ENCODE peak calls at places on chromosomes 5 and 9, in four cellular contexts. R, Z, L and T are unnamed samples.

GRCh38 chr5:90472783-90473182 is 1.8 kb downstream of the MBLAC2 start:
- DNase-seq in R (no peak), Z (no peak), L (no peak), T (no peak)

GRCh38 chr9:72462340-72462739 is 59.1 kb upstream of the TMC1 start:
- DNase-seq in R (no peak), Z (no peak), L (no peak), T (no peak)

GRCh38 chr9:94083384-94083783 is 880 bp upstream of the PTPDC1 start:
- DNase-seq in R (no peak), Z (peak), L (no peak), T (no peak)

GRCh38 chr5:112628219-112628618 is 109.5 kb upstream of the APC start:
- DNase-seq in R (no peak), Z (no peak), L (no peak), T (no peak)

GRCh38 chr5:34574976-34575467 is 81.1 kb upstream of the RAI14 start:
- DNase-seq in R (no peak), Z (no peak), L (no peak), T (no peak)

GRCh38 chr5:87827561-87827960 is 414.8 kb upstream of the CCNH start:
- DNase-seq in R (no peak), Z (no peak), L (no peak), T (no peak)

GRCh38 chr5:116573617-116574431 is 799 bp downstream of the SEMA6A start:
- DNase-seq in R (peak), Z (peak), L (peak), T (no peak)

GRCh38 chr9:32294051-32294600 is 90.3 kb upstream of the ACO1 start:
- DNase-seq in R (no peak), Z (no peak), L (no peak), T (no peak)

GRCh38 chr5:60977956-60978737 is 33.1 kb downstream of the NDUFAF2 start:
- DNase-seq in R (no peak), Z (no peak), L (no peak), T (no peak)

GRCh38 chr9:38179965-38180364 is 110.9 kb upstream of the SHB start:
- DNase-seq in R (no peak), Z (no peak), L (no peak), T (no peak)

GRCh38 chr5:120869831-120870230 is 405.7 kb downstream of the PRR16 start:
- DNase-seq in R (no peak), Z (no peak), L (no peak), T (no peak)

GRCh38 chr5:1925111-1926070 is 42.7 kb upstream of the IRX4 start:
- DNase-seq in R (no peak), Z (no peak), L (no peak), T (no peak)

GRCh38 chr5:14032944-14033343 is 88.5 kb upstream of the DNAH5 start:
- DNase-seq in R (peak), Z (no peak), L (no peak), T (no peak)

GRCh38 chr5:171801839-171802238 is 16.2 kb downstream of the SMIM23 start:
- DNase-seq in R (no peak), Z (no peak), L (no peak), T (no peak)

GRCh38 chr9:12923472-12924009 is 148.7 kb downstream of the LURAP1L start:
- DNase-seq in R (no peak), Z (no peak), L (no peak), T (no peak)

GRCh38 chr5:150180241-150181027 is 9.4 kb upstream of the SLC6A7 start:
- DNase-seq in R (no peak), Z (peak), L (peak), T (no peak)

GRCh38 chr5:40429258-40430111 is 250.2 kb upstream of the PTGER4 start:
- DNase-seq in R (no peak), Z (no peak), L (no peak), T (no peak)

GRCh38 chr5:137735531-137736284 is at the start of gene KLHL3:
- DNase-seq in R (peak), Z (peak), L (peak), T (no peak)

GRCh38 chr9:87663556-87663955 is 62.4 kb upstream of the CTSL start:
- DNase-seq in R (no peak), Z (no peak), L (no peak), T (no peak)

GRCh38 chr5:96247097-96247675 is 185.9 kb downstream of the PCSK1 start:
- DNase-seq in R (no peak), Z (no peak), L (no peak), T (no peak)

GRCh38 chr5:80070338-80071056 is 35.3 kb downstream of the THBS4 start:
- DNase-seq in R (no peak), Z (no peak), L (no peak), T (no peak)

GRCh38 chr5:110625376-110625999 is 101.0 kb downstream of the TMEM232 start:
- DNase-seq in R (no peak), Z (no peak), L (no peak), T (no peak)

GRCh38 chr5:132506094-132506692 is 15.6 kb upstream of the IRF1 start:
- DNase-seq in R (peak), Z (peak), L (no peak), T (no peak)

GRCh38 chr9:122135529-122135859 is 24.1 kb downstream of the NDUFA8 start:
- DNase-seq in R (no peak), Z (no peak), L (no peak), T (no peak)

GRCh38 chr5:58447231-58447630 is 12.7 kb downstream of the PLK2 start:
- DNase-seq in R (no peak), Z (no peak), L (no peak), T (no peak)

GRCh38 chr5:141737485-141737884 is 55.5 kb upstream of the ARAP3 start:
- DNase-seq in R (no peak), Z (no peak), L (no peak), T (no peak)

GRCh38 chr5:140113699-140114263 is at the start of gene PURA:
- DNase-seq in R (peak), Z (peak), L (peak), T (peak)

GRCh38 chr5:66981705-66982387 is 214.8 kb downstream of the CD180 start:
- DNase-seq in R (no peak), Z (no peak), L (no peak), T (no peak)

GRCh38 chr5:135135530-135136201 is 101.6 kb upstream of the PITX1 start:
- DNase-seq in R (peak), Z (no peak), L (peak), T (no peak)

GRCh38 chr5:140142802-140143201 is 17.1 kb downstream of the IGIP start:
- DNase-seq in R (no peak), Z (no peak), L (no peak), T (no peak)

GRCh38 chr9:117535439-117535838 is 120.6 kb upstream of the ASTN2 start:
- DNase-seq in R (no peak), Z (no peak), L (no peak), T (no peak)

GRCh38 chr5:115494570-115495289 is 49.8 kb downstream of the FEM1C start:
- DNase-seq in R (no peak), Z (no peak), L (no peak), T (no peak)

DNA sequence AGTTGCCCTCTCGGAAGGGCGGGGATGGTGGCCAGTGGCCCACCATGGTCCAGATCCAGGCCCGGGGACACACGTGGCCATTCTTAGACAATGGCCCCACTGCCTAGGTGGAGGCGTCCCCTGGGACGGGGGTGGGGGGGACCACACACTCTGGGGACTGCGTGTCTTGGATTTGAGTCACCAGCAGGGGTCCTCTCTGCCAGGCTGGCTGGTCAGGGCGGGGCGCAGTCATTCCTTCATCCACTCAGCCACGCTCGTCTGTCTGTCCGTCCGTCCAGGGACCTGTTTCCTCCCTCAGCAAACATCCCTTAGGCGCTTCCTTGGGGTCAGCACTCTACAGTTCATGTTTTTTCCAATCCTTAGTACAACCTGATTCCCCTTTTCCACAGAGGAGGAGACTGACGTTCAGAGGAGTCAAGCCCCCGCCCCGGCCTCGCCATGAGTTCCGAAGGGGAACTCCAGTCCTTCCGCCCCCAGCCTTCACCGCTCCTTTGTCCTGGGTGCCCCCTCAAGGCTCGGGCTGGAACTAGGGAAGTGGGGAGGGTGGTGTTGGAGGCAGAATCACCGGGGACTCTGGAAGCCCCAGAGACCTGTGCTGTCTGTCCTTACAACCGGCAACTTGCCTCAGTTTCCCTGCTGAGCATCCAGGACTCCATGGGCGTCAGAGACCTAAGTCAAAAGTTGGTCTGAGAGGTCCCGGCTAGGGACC is 276.6 kb upstream of the MVB12B start:
- DNase-seq in R (no peak), Z (no peak), L (no peak), T (no peak)
- TF ChIP-seq CTCF in R (no peak), Z (no peak), L (no peak), T (no peak)

DNA sequence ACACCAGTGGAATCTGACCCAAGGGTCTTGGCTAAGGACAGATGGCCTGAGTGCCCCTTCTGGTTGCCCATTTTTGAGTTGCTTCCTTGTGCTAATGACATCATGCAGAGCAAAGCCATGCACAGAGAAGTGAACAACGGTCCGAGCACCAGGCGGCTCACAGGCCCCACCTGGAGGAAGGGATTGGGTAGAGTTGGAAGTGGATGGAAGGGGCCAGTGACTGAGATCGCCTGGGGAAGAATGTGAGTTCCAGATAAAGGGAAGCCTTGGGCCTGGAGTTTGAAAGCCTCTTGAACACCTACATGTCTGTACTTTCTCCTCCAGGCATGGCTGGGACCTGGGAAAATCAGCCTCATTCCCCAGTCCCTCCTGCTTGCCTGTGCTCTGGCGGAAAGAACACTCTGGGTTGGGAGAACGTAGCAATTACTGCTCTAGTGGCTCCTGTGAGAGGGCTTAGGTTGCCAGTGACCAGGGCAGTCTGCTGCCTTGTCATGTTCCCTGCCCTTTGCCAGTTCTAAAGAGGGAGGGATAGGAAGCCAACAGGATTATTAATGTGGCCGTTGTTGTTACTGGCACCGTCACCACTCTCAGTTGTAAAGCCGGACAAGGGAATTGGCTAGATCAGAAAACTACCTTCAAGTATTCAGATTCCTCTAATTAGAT is 62.5 kb upstream of the PTPN3 start:
- DNase-seq in R (no peak), Z (no peak), L (no peak), T (no peak)
- TF ChIP-seq CTCF in R (no peak), Z (no peak), L (peak), T (no peak)

GRCh38 chr5:52915176-52915875 is 73.8 kb upstream of the ITGA2 start:
- DNase-seq in R (peak), Z (peak), L (peak), T (no peak)

GRCh38 chr5:52925001-52925400 is 64.2 kb upstream of the ITGA2 start:
- DNase-seq in R (no peak), Z (no peak), L (no peak), T (no peak)

GRCh38 chr5:52922384-52922783 is 66.8 kb upstream of the ITGA2 start:
- DNase-seq in R (peak), Z (no peak), L (no peak), T (no peak)

GRCh38 chr5:52924458-52924857 is 64.7 kb upstream of the ITGA2 start:
- DNase-seq in R (no peak), Z (no peak), L (no peak), T (no peak)

DNA sequence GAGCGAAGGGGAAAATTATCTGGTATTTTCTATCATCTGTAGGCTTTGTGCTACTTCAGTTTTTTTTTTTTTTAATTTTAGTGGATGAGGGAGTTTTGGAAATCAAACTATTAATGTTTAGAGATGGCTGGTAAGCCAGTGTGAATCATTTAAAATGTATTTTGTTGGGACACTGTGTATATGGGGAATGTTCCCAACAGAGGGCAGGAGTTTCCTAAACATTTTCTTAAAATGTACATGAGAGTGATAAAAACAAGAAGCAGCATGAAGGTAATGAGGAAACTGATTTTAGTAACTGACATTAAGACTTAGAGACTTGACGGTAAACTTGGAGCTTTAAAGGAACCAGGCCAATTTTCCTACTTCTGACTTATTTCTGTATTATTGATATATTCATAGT is 68.2 kb upstream of the ITGA2 start:
- DNase-seq in R (no peak), Z (no peak), L (no peak), T (no peak)
- TF ChIP-seq CTCF in R (no peak), Z (no peak), L (no peak), T (no peak)

DNA sequence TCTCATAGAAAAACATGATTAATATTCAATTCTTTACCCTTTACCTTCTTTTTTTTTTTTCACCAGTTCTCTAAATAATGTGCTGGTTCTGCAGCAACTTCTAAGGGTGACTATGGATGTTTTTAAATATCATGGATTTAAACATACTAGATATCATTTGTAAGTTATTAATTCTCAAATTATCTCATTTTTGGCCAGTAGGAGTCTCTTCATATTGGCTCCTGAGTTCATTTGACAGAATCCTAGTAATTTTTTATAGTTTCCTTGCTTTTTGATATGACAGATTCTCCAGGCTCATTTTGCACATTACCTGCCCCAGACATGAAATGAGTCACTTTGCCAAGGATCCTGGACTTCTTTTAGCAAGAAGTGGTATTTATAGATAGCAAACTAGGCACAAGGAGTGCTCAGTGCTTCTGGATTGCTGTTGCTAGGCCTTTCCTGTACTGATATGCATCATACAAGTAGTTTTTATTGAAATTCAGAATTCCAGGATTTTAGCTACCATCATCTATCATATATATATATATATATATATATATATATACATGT is 201.3 kb upstream of the IL12B start:
- DNase-seq in R (no peak), Z (no peak), L (no peak), T (no peak)
- TF ChIP-seq CTCF in R (peak), Z (no peak), L (peak), T (no peak)

GRCh38 chr5:15502208-15502607 is 2.2 kb downstream of the FBXL7 start:
- DNase-seq in R (no peak), Z (no peak), L (no peak), T (no peak)

GRCh38 chr5:15496886-15497285 is 3.1 kb upstream of the FBXL7 start:
- DNase-seq in R (no peak), Z (no peak), L (no peak), T (no peak)

GRCh38 chr5:15500326-15500958 is 462 bp downstream of the FBXL7 start:
- DNase-seq in R (no peak), Z (peak), L (peak), T (peak)

GRCh38 chr5:15499528-15500325 is at the start of gene FBXL7:
- DNase-seq in R (no peak), Z (peak), L (peak), T (peak)

GRCh38 chr5:15501057-15501791 is 1.2 kb downstream of the FBXL7 start:
- DNase-seq in R (no peak), Z (peak), L (peak), T (no peak)
- TF ChIP-seq CTCF in R (no peak), Z (peak), L (peak), T (no peak)